ENCODE peak calls at places on chromosomes 1 and 21, in six cellular contexts. One of them, this sample, is unnamed.

GRCh38 chr1:16019580-16020277 is 1.9 kb upstream of the HSPB7 start:
- DNase-seq in T1000: peak
- DNase-seq in HEK293T: no peak
- DNase-seq in GM18507: no peak
- DNase-seq in effector memory CD4-positive, alpha-beta T cell: no peak
- DNase-seq in CD14-positive monocyte: no peak
- DNase-seq in this sample: no peak

GRCh38 chr1:145877923-145878486 is 7.7 kb downstream of the ANKRD35 start:
- DNase-seq in T1000: no peak
- DNase-seq in HEK293T: no peak
- DNase-seq in GM18507: no peak
- DNase-seq in effector memory CD4-positive, alpha-beta T cell: no peak
- DNase-seq in CD14-positive monocyte: no peak
- DNase-seq in this sample: no peak

GRCh38 chr1:21232044-21232443 is 55.3 kb upstream of the EIF4G3 start:
- DNase-seq in T1000: peak
- DNase-seq in HEK293T: peak
- DNase-seq in GM18507: no peak
- DNase-seq in effector memory CD4-positive, alpha-beta T cell: peak
- DNase-seq in CD14-positive monocyte: no peak
- DNase-seq in this sample: no peak

GRCh38 chr21:25970254-25970930 is 200.2 kb downstream of the APP start:
- DNase-seq in T1000: no peak
- DNase-seq in HEK293T: no peak
- DNase-seq in GM18507: no peak
- DNase-seq in effector memory CD4-positive, alpha-beta T cell: no peak
- DNase-seq in CD14-positive monocyte: no peak
- DNase-seq in this sample: no peak

GRCh38 chr1:245213066-245213465 is 58.3 kb downstream of the KIF26B start:
- DNase-seq in T1000: no peak
- DNase-seq in HEK293T: no peak
- DNase-seq in GM18507: no peak
- DNase-seq in effector memory CD4-positive, alpha-beta T cell: no peak
- DNase-seq in CD14-positive monocyte: no peak
- DNase-seq in this sample: no peak

GRCh38 chr1:172818841-172819527 is 160.1 kb downstream of the FASLG start:
- DNase-seq in T1000: no peak
- DNase-seq in HEK293T: no peak
- DNase-seq in GM18507: peak
- DNase-seq in effector memory CD4-positive, alpha-beta T cell: no peak
- DNase-seq in CD14-positive monocyte: peak
- DNase-seq in this sample: peak

GRCh38 chr1:227759345-227760300 is 24.4 kb downstream of the SNAP47 start:
- DNase-seq in T1000: peak
- DNase-seq in HEK293T: no peak
- DNase-seq in GM18507: no peak
- DNase-seq in effector memory CD4-positive, alpha-beta T cell: no peak
- DNase-seq in CD14-positive monocyte: no peak
- DNase-seq in this sample: no peak

GRCh38 chr1:233629305-233629935 is 15.5 kb downstream of the KCNK1 start:
- DNase-seq in T1000: no peak
- DNase-seq in HEK293T: no peak
- DNase-seq in GM18507: no peak
- DNase-seq in effector memory CD4-positive, alpha-beta T cell: no peak
- DNase-seq in CD14-positive monocyte: no peak
- DNase-seq in this sample: no peak

GRCh38 chr1:173474097-173474779 is 2.9 kb upstream of the PRDX6 start:
- DNase-seq in T1000: no peak
- DNase-seq in HEK293T: no peak
- DNase-seq in GM18507: no peak
- DNase-seq in effector memory CD4-positive, alpha-beta T cell: no peak
- DNase-seq in CD14-positive monocyte: no peak
- DNase-seq in this sample: no peak

GRCh38 chr1:228865613-228866320 is 130.5 kb downstream of the RHOU start:
- DNase-seq in T1000: no peak
- DNase-seq in HEK293T: no peak
- DNase-seq in GM18507: no peak
- DNase-seq in effector memory CD4-positive, alpha-beta T cell: no peak
- DNase-seq in CD14-positive monocyte: no peak
- DNase-seq in this sample: no peak

GRCh38 chr1:154727409-154727808 is 119.4 kb upstream of the ADAR start:
- DNase-seq in T1000: no peak
- DNase-seq in HEK293T: no peak
- DNase-seq in GM18507: no peak
- DNase-seq in effector memory CD4-positive, alpha-beta T cell: no peak
- DNase-seq in CD14-positive monocyte: no peak
- DNase-seq in this sample: no peak

GRCh38 chr1:157542676-157543075 is 9.6 kb downstream of the FCRL5 start:
- DNase-seq in T1000: no peak
- DNase-seq in HEK293T: no peak
- DNase-seq in GM18507: no peak
- DNase-seq in effector memory CD4-positive, alpha-beta T cell: no peak
- DNase-seq in CD14-positive monocyte: no peak
- DNase-seq in this sample: no peak

GRCh38 chr1:200971955-200972711 is 51.4 kb downstream of the KIF21B start:
- DNase-seq in T1000: no peak
- DNase-seq in HEK293T: peak
- DNase-seq in GM18507: peak
- DNase-seq in effector memory CD4-positive, alpha-beta T cell: peak
- DNase-seq in CD14-positive monocyte: no peak
- DNase-seq in this sample: no peak

GRCh38 chr1:183783342-183783741 is 21.6 kb upstream of the RGL1 start:
- DNase-seq in T1000: no peak
- DNase-seq in HEK293T: no peak
- DNase-seq in GM18507: no peak
- DNase-seq in effector memory CD4-positive, alpha-beta T cell: no peak
- DNase-seq in CD14-positive monocyte: no peak
- DNase-seq in this sample: no peak

GRCh38 chr1:228029281-228029680 is 22.5 kb downstream of the WNT3A start:
- DNase-seq in T1000: no peak
- DNase-seq in HEK293T: no peak
- DNase-seq in GM18507: no peak
- DNase-seq in effector memory CD4-positive, alpha-beta T cell: no peak
- DNase-seq in CD14-positive monocyte: no peak
- DNase-seq in this sample: no peak

GRCh38 chr1:198147216-198147615 is 9.6 kb upstream of the NEK7 start:
- DNase-seq in T1000: no peak
- DNase-seq in HEK293T: no peak
- DNase-seq in GM18507: no peak
- DNase-seq in effector memory CD4-positive, alpha-beta T cell: no peak
- DNase-seq in CD14-positive monocyte: no peak
- DNase-seq in this sample: no peak

GRCh38 chr1:33086384-33086850 is 5.5 kb downstream of the AZIN2 start:
- DNase-seq in T1000: peak
- DNase-seq in HEK293T: peak
- DNase-seq in GM18507: no peak
- DNase-seq in effector memory CD4-positive, alpha-beta T cell: peak
- DNase-seq in CD14-positive monocyte: peak
- DNase-seq in this sample: no peak

GRCh38 chr1:2372551-2373490 is 18.5 kb downstream of the MORN1 start:
- DNase-seq in T1000: no peak
- DNase-seq in HEK293T: no peak
- DNase-seq in GM18507: no peak
- DNase-seq in effector memory CD4-positive, alpha-beta T cell: no peak
- DNase-seq in CD14-positive monocyte: peak
- DNase-seq in this sample: no peak

GRCh38 chr1:207841318-207841717 is 69.6 kb downstream of the CD34 start:
- DNase-seq in T1000: no peak
- DNase-seq in HEK293T: no peak
- DNase-seq in GM18507: no peak
- DNase-seq in effector memory CD4-positive, alpha-beta T cell: no peak
- DNase-seq in CD14-positive monocyte: no peak
- DNase-seq in this sample: no peak

GRCh38 chr21:29233611-29234540 is 64.8 kb upstream of the BACH1 start:
- DNase-seq in T1000: no peak
- DNase-seq in HEK293T: no peak
- DNase-seq in GM18507: peak
- DNase-seq in effector memory CD4-positive, alpha-beta T cell: no peak
- DNase-seq in CD14-positive monocyte: no peak
- DNase-seq in this sample: peak

GRCh38 chr1:245091171-245091621 is 63.6 kb upstream of the KIF26B start:
- DNase-seq in T1000: no peak
- DNase-seq in HEK293T: no peak
- DNase-seq in GM18507: no peak
- DNase-seq in effector memory CD4-positive, alpha-beta T cell: no peak
- DNase-seq in CD14-positive monocyte: no peak
- DNase-seq in this sample: no peak

GRCh38 chr21:42102063-42102462 is 30.9 kb downstream of the UMODL1 start:
- DNase-seq in T1000: no peak
- DNase-seq in HEK293T: no peak
- DNase-seq in GM18507: no peak
- DNase-seq in effector memory CD4-positive, alpha-beta T cell: no peak
- DNase-seq in CD14-positive monocyte: no peak
- DNase-seq in this sample: no peak

GRCh38 chr1:160746870-160747500 is 7.9 kb downstream of the SLAMF7 start:
- DNase-seq in T1000: no peak
- DNase-seq in HEK293T: no peak
- DNase-seq in GM18507: no peak
- DNase-seq in effector memory CD4-positive, alpha-beta T cell: no peak
- DNase-seq in CD14-positive monocyte: no peak
- DNase-seq in this sample: no peak

GRCh38 chr1:1093610-1093943 is 19.5 kb upstream of the RNF223 start:
- DNase-seq in T1000: no peak
- DNase-seq in HEK293T: no peak
- DNase-seq in GM18507: no peak
- DNase-seq in effector memory CD4-positive, alpha-beta T cell: no peak
- DNase-seq in CD14-positive monocyte: no peak
- DNase-seq in this sample: no peak

GRCh38 chr1:86068841-86069756 is 87.5 kb downstream of the COL24A1 start:
- DNase-seq in T1000: no peak
- DNase-seq in HEK293T: no peak
- DNase-seq in GM18507: no peak
- DNase-seq in effector memory CD4-positive, alpha-beta T cell: no peak
- DNase-seq in CD14-positive monocyte: no peak
- DNase-seq in this sample: no peak

GRCh38 chr1:14255711-14256110 is 342.8 kb upstream of the KAZN start:
- DNase-seq in T1000: no peak
- DNase-seq in HEK293T: no peak
- DNase-seq in GM18507: no peak
- DNase-seq in effector memory CD4-positive, alpha-beta T cell: no peak
- DNase-seq in CD14-positive monocyte: no peak
- DNase-seq in this sample: no peak

GRCh38 chr1:5847013-5847654 is 145.1 kb downstream of the NPHP4 start:
- DNase-seq in T1000: no peak
- DNase-seq in HEK293T: peak
- DNase-seq in GM18507: no peak
- DNase-seq in effector memory CD4-positive, alpha-beta T cell: no peak
- DNase-seq in CD14-positive monocyte: no peak
- DNase-seq in this sample: no peak

GRCh38 chr21:45183852-45184251 is 103.8 kb downstream of the POFUT2 start:
- DNase-seq in T1000: no peak
- DNase-seq in HEK293T: no peak
- DNase-seq in GM18507: no peak
- DNase-seq in effector memory CD4-positive, alpha-beta T cell: no peak
- DNase-seq in CD14-positive monocyte: no peak
- DNase-seq in this sample: no peak

GRCh38 chr1:28761189-28761588 is 24.4 kb downstream of the YTHDF2 start:
- DNase-seq in T1000: no peak
- DNase-seq in HEK293T: no peak
- DNase-seq in GM18507: no peak
- DNase-seq in effector memory CD4-positive, alpha-beta T cell: no peak
- DNase-seq in CD14-positive monocyte: no peak
- DNase-seq in this sample: no peak

GRCh38 chr1:62746086-62746808 is 37.7 kb upstream of the ATG4C start:
- DNase-seq in T1000: no peak
- DNase-seq in HEK293T: peak
- DNase-seq in GM18507: no peak
- DNase-seq in effector memory CD4-positive, alpha-beta T cell: no peak
- DNase-seq in CD14-positive monocyte: no peak
- DNase-seq in this sample: no peak

GRCh38 chr1:93758842-93759515 is 77.3 kb upstream of the BCAR3 start:
- DNase-seq in T1000: no peak
- DNase-seq in HEK293T: no peak
- DNase-seq in GM18507: no peak
- DNase-seq in effector memory CD4-positive, alpha-beta T cell: no peak
- DNase-seq in CD14-positive monocyte: peak
- DNase-seq in this sample: no peak

GRCh38 chr1:45913183-45913924 is 109.9 kb downstream of the MAST2 start:
- DNase-seq in T1000: peak
- DNase-seq in HEK293T: peak
- DNase-seq in GM18507: no peak
- DNase-seq in effector memory CD4-positive, alpha-beta T cell: no peak
- DNase-seq in CD14-positive monocyte: no peak
- DNase-seq in this sample: no peak

GRCh38 chr1:223765719-223766340 is 53.5 kb downstream of the CAPN2 start:
- DNase-seq in T1000: no peak
- DNase-seq in HEK293T: no peak
- DNase-seq in GM18507: no peak
- DNase-seq in effector memory CD4-positive, alpha-beta T cell: no peak
- DNase-seq in CD14-positive monocyte: no peak
- DNase-seq in this sample: no peak

GRCh38 chr1:161119379-161120061 is 1.6 kb downstream of the NIT1 start:
- DNase-seq in T1000: no peak
- DNase-seq in HEK293T: peak
- DNase-seq in GM18507: peak
- DNase-seq in effector memory CD4-positive, alpha-beta T cell: peak
- DNase-seq in CD14-positive monocyte: peak
- DNase-seq in this sample: no peak

GRCh38 chr1:217718873-217719272 is 87.7 kb downstream of the SPATA17 start:
- DNase-seq in T1000: peak
- DNase-seq in HEK293T: peak
- DNase-seq in GM18507: no peak
- DNase-seq in effector memory CD4-positive, alpha-beta T cell: no peak
- DNase-seq in CD14-positive monocyte: no peak
- DNase-seq in this sample: no peak

GRCh38 chr1:247539214-247539613 is 3.0 kb upstream of the OR2C3 start:
- DNase-seq in T1000: no peak
- DNase-seq in HEK293T: no peak
- DNase-seq in GM18507: no peak
- DNase-seq in effector memory CD4-positive, alpha-beta T cell: no peak
- DNase-seq in CD14-positive monocyte: no peak
- DNase-seq in this sample: no peak

GRCh38 chr1:5111581-5111980 is 457.2 kb downstream of the AJAP1 start:
- DNase-seq in T1000: no peak
- DNase-seq in HEK293T: no peak
- DNase-seq in GM18507: no peak
- DNase-seq in effector memory CD4-positive, alpha-beta T cell: no peak
- DNase-seq in CD14-positive monocyte: no peak
- DNase-seq in this sample: no peak

GRCh38 chr1:43307458-43308158 is 6.8 kb downstream of the TIE1 start:
- DNase-seq in T1000: no peak
- DNase-seq in HEK293T: no peak
- DNase-seq in GM18507: no peak
- DNase-seq in effector memory CD4-positive, alpha-beta T cell: no peak
- DNase-seq in CD14-positive monocyte: no peak
- DNase-seq in this sample: no peak

GRCh38 chr1:108117908-108118902 is 81.9 kb downstream of the SLC25A24 start:
- DNase-seq in T1000: peak
- DNase-seq in HEK293T: no peak
- DNase-seq in GM18507: no peak
- DNase-seq in effector memory CD4-positive, alpha-beta T cell: no peak
- DNase-seq in CD14-positive monocyte: no peak
- DNase-seq in this sample: no peak

GRCh38 chr1:10456661-10457060 is 6.8 kb downstream of the CORT start:
- DNase-seq in T1000: no peak
- DNase-seq in HEK293T: no peak
- DNase-seq in GM18507: no peak
- DNase-seq in effector memory CD4-positive, alpha-beta T cell: no peak
- DNase-seq in CD14-positive monocyte: no peak
- DNase-seq in this sample: no peak